ENCODE peak calls at places on chromosomes 1 and 21, in eight cellular contexts. K is astrocyte of the spinal cord, V is bronchial epithelial cell, P is prostate gland, R is ascending aorta, O is ovary, B is brain microvascular endothelial cell, D is tibial artery. T is an unnamed sample.

GRCh38 chr1:54709547-54710292 is 5.9 kb upstream of the TTC4 start:
- DNase-seq in K (no peak), P (no peak), V (no peak), O (no peak), R (no peak), D (no peak), B (no peak), T (no peak)

GRCh38 chr1:78168306-78168705 is 122.5 kb downstream of the GIPC2 start:
- DNase-seq in O (no peak), K (no peak), D (no peak), R (no peak), P (no peak), V (no peak), B (no peak), T (no peak)

GRCh38 chr1:152622803-152623202 is at the start of gene LCE3A:
- DNase-seq in O (peak), R (no peak), P (no peak), V (no peak), B (no peak), D (no peak), K (no peak), T (no peak)

GRCh38 chr1:19310061-19310460 is 1.9 kb downstream of the AKR7A2 start:
- DNase-seq in O (no peak), D (no peak), V (no peak), K (no peak), R (no peak), P (no peak), B (no peak), T (no peak)

GRCh38 chr1:110634455-110635281 is 28.5 kb upstream of the KCNA2 start:
- DNase-seq in V (peak), D (peak), P (peak), K (peak), O (peak), R (peak), B (no peak), T (no peak)

GRCh38 chr21:43782741-43783700 is 6.4 kb upstream of the RRP1 start:
- DNase-seq in V (peak), D (no peak), O (no peak), K (no peak), B (no peak), P (no peak), R (no peak), T (no peak)

GRCh38 chr21:25464275-25464674 is 143.0 kb downstream of the MRPL39 start:
- DNase-seq in V (peak), P (no peak), B (no peak), R (no peak), O (no peak), D (no peak), K (no peak), T (no peak)

GRCh38 chr1:7508052-7508745 is 262.9 kb upstream of the VAMP3 start:
- DNase-seq in K (no peak), O (no peak), V (peak), R (no peak), B (no peak), P (no peak), D (no peak), T (no peak)

GRCh38 chr1:111193712-111194480 is 6.5 kb downstream of the DENND2D start:
- DNase-seq in V (peak), D (no peak), B (no peak), R (no peak), K (no peak), O (no peak), P (no peak), T (no peak)

GRCh38 chr21:20617130-20617529 is 381.1 kb upstream of the NCAM2 start:
- DNase-seq in V (no peak), O (no peak), K (no peak), B (no peak), P (no peak), R (no peak), D (no peak), T (no peak)

GRCh38 chr1:2269922-2270259 is 41.8 kb downstream of the SKI start:
- DNase-seq in V (no peak), B (no peak), P (no peak), K (no peak), D (no peak), R (no peak), O (no peak), T (no peak)
- H3K4me3 ChIP-seq in V (no peak), B (no peak), P (no peak), K (no peak), D (no peak), R (peak), O (no peak), T (no peak)

GRCh38 chr1:162219461-162219860 is 150.0 kb downstream of the NOS1AP start:
- DNase-seq in B (no peak), D (no peak), O (no peak), V (no peak), R (no peak), K (no peak), P (no peak), T (no peak)
- H3K4me3 ChIP-seq in B (no peak), D (no peak), O (no peak), V (no peak), R (no peak), K (no peak), P (no peak), T (no peak)

GRCh38 chr1:190595438-190595837 is 117.8 kb upstream of the BRINP3 start:
- DNase-seq in B (no peak), V (no peak), R (no peak), D (no peak), K (no peak), O (no peak), P (no peak), T (no peak)
- H3K4me3 ChIP-seq in B (no peak), V (no peak), R (no peak), D (no peak), K (no peak), O (no peak), P (no peak), T (no peak)

GRCh38 chr1:164641353-164641730 is 82.4 kb downstream of the PBX1 start:
- DNase-seq in O (no peak), P (no peak), R (no peak), D (peak), B (peak), K (no peak), V (no peak), T (no peak)
- H3K4me3 ChIP-seq in O (no peak), P (no peak), R (no peak), D (no peak), B (no peak), K (no peak), V (no peak), T (no peak)

GRCh38 chr1:53328490-53329182 is 766 bp upstream of the LRP8 start:
- DNase-seq in P (no peak), O (peak), R (no peak), K (no peak), D (peak), V (no peak), B (no peak), T (no peak)
- H3K4me3 ChIP-seq in P (peak), O (no peak), R (peak), K (no peak), D (peak), V (peak), B (peak), T (no peak)

GRCh38 chr1:228647523-228648444 is 87.5 kb upstream of the RHOU start:
- DNase-seq in D (peak), B (peak), O (peak), V (peak), K (peak), P (peak), R (peak), T (no peak)

GRCh38 chr1:228646717-228647522 is 88.4 kb upstream of the RHOU start:
- DNase-seq in O (peak), V (peak), D (no peak), B (peak), R (peak), K (peak), P (no peak), T (no peak)

GRCh38 chr1:228650946-228651345 is 84.3 kb upstream of the RHOU start:
- DNase-seq in R (no peak), P (no peak), B (no peak), O (no peak), K (no peak), D (no peak), V (no peak), T (no peak)

GRCh38 chr1:228650141-228650540 is 85.1 kb upstream of the RHOU start:
- DNase-seq in D (no peak), R (no peak), P (no peak), B (no peak), K (no peak), V (no peak), O (peak), T (no peak)

GRCh38 chr1:228648647-228649383 is 86.5 kb upstream of the RHOU start:
- DNase-seq in O (peak), R (no peak), P (no peak), V (no peak), K (no peak), D (no peak), B (no peak), T (no peak)
- H3K4me3 ChIP-seq in O (peak), R (peak), P (no peak), V (no peak), K (no peak), D (peak), B (no peak), T (no peak)

GRCh38 chr1:177950506-177950905 is 19.4 kb downstream of the SEC16B start:
- DNase-seq in R (no peak), B (no peak), V (no peak), O (no peak), D (no peak), P (no peak), K (no peak), T (no peak)

GRCh38 chr1:177952249-177952648 is 17.6 kb downstream of the SEC16B start:
- DNase-seq in R (no peak), D (no peak), O (no peak), P (no peak), K (no peak), B (no peak), V (no peak), T (no peak)

GRCh38 chr1:177947623-177948022 is 22.2 kb downstream of the SEC16B start:
- DNase-seq in O (no peak), B (no peak), K (no peak), R (no peak), V (no peak), D (no peak), P (no peak), T (no peak)

GRCh38 chr1:177945943-177946650 is 23.8 kb downstream of the SEC16B start:
- DNase-seq in V (peak), D (no peak), B (peak), O (peak), P (peak), R (no peak), K (peak), T (no peak)

GRCh38 chr1:177948336-177948972 is 21.4 kb downstream of the SEC16B start:
- DNase-seq in D (peak), P (peak), B (peak), R (peak), V (peak), O (peak), K (peak), T (no peak)
- H3K4me3 ChIP-seq in D (no peak), P (no peak), B (no peak), R (no peak), V (no peak), O (no peak), K (no peak), T (no peak)

GRCh38 chr1:204435246-204435885 is 23.7 kb upstream of the PPP1R15B start:
- DNase-seq in B (no peak), V (peak), P (no peak), O (no peak), K (no peak), D (peak), R (peak), T (no peak)

GRCh38 chr1:204435886-204436271 is 24.3 kb upstream of the PPP1R15B start:
- DNase-seq in B (no peak), V (peak), D (no peak), R (no peak), P (no peak), O (no peak), K (no peak), T (no peak)

GRCh38 chr1:204431310-204432184 is 19.9 kb upstream of the PPP1R15B start:
- DNase-seq in O (peak), R (peak), V (peak), B (peak), K (peak), D (peak), P (peak), T (peak)

GRCh38 chr1:204432708-204433107 is 21.1 kb upstream of the PPP1R15B start:
- DNase-seq in D (no peak), V (no peak), B (no peak), R (no peak), K (no peak), O (no peak), P (no peak), T (no peak)

DNA sequence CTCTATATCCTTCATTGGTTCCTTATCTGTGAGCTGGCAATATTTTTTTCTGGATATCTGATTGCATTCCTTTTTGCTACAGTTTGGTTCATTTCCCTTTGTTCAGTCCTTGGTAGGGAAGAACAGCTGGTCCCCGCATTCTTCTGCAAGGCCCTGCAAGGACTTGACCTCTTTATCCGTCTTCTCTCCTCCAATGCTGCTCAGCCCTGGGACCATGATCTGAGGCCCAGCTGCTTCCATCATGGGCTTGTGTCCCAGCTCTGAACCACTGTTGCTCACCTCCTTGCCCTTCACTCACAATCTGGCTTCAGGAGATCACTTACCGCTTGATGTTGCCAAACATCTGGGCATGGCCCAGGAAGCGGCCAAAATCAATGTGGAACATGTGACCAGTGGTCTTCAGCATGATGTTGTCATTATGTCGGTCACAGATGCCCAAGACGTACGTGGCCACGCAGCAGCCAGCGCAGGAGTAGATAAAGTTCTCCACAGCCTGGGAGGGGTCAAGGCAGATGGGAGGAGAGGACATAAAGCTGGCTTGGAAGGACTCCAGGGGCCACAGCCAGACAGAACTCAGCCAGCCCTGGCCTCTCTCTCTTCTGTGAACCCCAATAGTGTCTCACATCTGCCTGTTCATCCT is 22.6 kb upstream of the PPP1R15B start:
- DNase-seq in R (no peak), D (no peak), B (no peak), P (no peak), V (no peak), O (no peak), K (no peak), T (no peak)
- H3K4me3 ChIP-seq in R (no peak), D (no peak), B (no peak), P (no peak), V (no peak), O (no peak), K (no peak), T (no peak)

DNA sequence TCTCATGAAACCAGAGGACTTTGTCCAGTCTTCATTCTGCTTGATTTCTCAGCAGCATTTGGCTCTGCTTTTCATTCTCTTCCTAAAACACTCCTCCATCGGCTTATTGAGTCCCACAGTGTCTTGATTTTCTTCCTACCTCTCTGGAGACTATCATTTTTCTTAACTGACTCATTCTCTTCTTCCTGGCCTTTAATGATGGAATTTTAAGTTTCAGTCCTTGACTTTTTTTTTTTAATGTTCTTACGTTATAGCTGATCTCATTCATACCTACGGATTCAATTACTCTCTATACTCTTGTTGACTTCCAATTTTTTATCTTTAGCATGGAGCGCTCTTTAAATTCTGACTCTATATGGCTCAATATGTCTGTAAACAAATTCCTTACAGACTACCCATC is 111.1 kb downstream of the NEK7 start:
- DNase-seq in R (no peak), D (no peak), B (peak), V (no peak), O (no peak), K (peak), P (no peak), T (no peak)
- H3K4me3 ChIP-seq in R (no peak), D (no peak), B (no peak), V (no peak), O (no peak), K (no peak), P (no peak), T (no peak)

GRCh38 chr1:61255324-61255703 is 173.0 kb downstream of the NFIA start:
- DNase-seq in P (no peak), V (no peak), R (no peak), O (no peak), B (no peak), D (no peak), K (no peak), T (no peak)

GRCh38 chr1:61259379-61260148 is 177.2 kb downstream of the NFIA start:
- DNase-seq in K (no peak), P (no peak), B (no peak), R (no peak), V (no peak), O (no peak), D (no peak), T (no peak)

GRCh38 chr1:61253059-61253735 is 170.8 kb downstream of the NFIA start:
- DNase-seq in K (peak), D (peak), R (peak), O (peak), P (peak), B (peak), V (peak), T (no peak)

GRCh38 chr1:61254629-61255323 is 172.4 kb downstream of the NFIA start:
- DNase-seq in P (peak), D (no peak), V (peak), R (no peak), O (no peak), K (peak), B (peak), T (no peak)

DNA sequence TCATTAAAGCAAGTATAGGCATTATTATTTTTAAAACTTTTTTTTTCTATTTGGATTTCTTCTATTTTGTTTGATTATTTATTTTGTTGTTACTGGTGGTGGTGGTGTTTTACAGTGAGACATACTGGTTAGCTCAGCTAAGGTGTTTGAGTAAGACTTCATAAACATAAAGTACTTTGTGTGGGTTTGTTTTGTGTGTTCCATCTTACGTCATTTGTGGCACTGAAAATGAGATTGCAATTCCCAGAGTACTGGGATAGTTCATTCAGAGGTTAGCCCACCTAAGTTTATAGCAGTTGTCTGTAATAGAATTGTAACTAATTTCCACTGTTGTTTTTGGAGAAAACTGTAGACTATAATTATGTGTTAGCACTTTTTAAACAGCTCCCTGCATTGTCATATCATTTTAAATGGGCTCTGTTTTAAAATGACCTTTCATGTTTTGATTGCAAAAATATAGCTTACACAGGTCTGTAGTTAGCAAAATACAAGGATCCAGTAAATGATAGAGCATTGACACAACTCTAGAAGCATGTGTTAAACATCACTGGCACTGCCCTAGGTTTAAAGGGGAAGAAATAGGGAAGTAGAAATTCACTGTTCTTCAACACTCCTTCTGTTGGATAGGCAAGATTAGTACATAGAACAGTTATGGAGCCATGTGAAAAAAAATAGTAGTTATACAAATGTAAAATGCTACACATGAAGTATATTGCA is 171.7 kb downstream of the NFIA start:
- DNase-seq in O (no peak), D (no peak), R (no peak), P (no peak), K (no peak), B (no peak), V (no peak), T (no peak)
- H3K4me3 ChIP-seq in O (no peak), D (peak), R (peak), P (no peak), K (no peak), B (no peak), V (no peak), T (no peak)